ENCODE peak calls at places on chromosomes 5 and 9, in ten cellular contexts. One of them, this sample, is unnamed.

GRCh38 chr9:12091865-12092527 is 601.2 kb upstream of the TYRP1 start:
- DNase-seq in fibroblast of villous mesenchyme: no peak
- DNase-seq in fibroblast of lung: no peak
- DNase-seq in stomach: no peak
- DNase-seq in GM12878: no peak
- DNase-seq in neural progenitor cell: peak
- DNase-seq in kidney epithelial cell: no peak
- DNase-seq in A673: no peak
- DNase-seq in bronchial epithelial cell: no peak
- DNase-seq in choroid plexus epithelial cell: no peak
- DNase-seq in this sample: no peak

GRCh38 chr5:172722309-172722815 is 48.6 kb downstream of the DUSP1 start:
- DNase-seq in fibroblast of villous mesenchyme: no peak
- DNase-seq in fibroblast of lung: no peak
- DNase-seq in stomach: no peak
- DNase-seq in GM12878: no peak
- DNase-seq in neural progenitor cell: no peak
- DNase-seq in kidney epithelial cell: no peak
- DNase-seq in A673: no peak
- DNase-seq in bronchial epithelial cell: no peak
- DNase-seq in choroid plexus epithelial cell: no peak
- DNase-seq in this sample: no peak

GRCh38 chr9:76729980-76730737 is 34.1 kb upstream of the PCA3 start:
- DNase-seq in fibroblast of villous mesenchyme: no peak
- DNase-seq in fibroblast of lung: no peak
- DNase-seq in stomach: no peak
- DNase-seq in GM12878: no peak
- DNase-seq in neural progenitor cell: no peak
- DNase-seq in kidney epithelial cell: no peak
- DNase-seq in A673: no peak
- DNase-seq in bronchial epithelial cell: no peak
- DNase-seq in choroid plexus epithelial cell: no peak
- DNase-seq in this sample: no peak

GRCh38 chr5:849651-850301 is 1.0 kb downstream of the ZDHHC11 start:
- DNase-seq in fibroblast of villous mesenchyme: no peak
- DNase-seq in fibroblast of lung: no peak
- DNase-seq in stomach: peak
- DNase-seq in GM12878: no peak
- DNase-seq in neural progenitor cell: peak
- DNase-seq in kidney epithelial cell: no peak
- DNase-seq in A673: no peak
- DNase-seq in bronchial epithelial cell: no peak
- DNase-seq in choroid plexus epithelial cell: no peak
- DNase-seq in this sample: no peak

GRCh38 chr9:98121096-98121495 is 2.1 kb upstream of the TRIM14 start:
- DNase-seq in fibroblast of villous mesenchyme: no peak
- DNase-seq in fibroblast of lung: no peak
- DNase-seq in stomach: no peak
- DNase-seq in GM12878: no peak
- DNase-seq in neural progenitor cell: no peak
- DNase-seq in kidney epithelial cell: no peak
- DNase-seq in A673: peak
- DNase-seq in bronchial epithelial cell: peak
- DNase-seq in choroid plexus epithelial cell: peak
- DNase-seq in this sample: peak

GRCh38 chr5:168015506-168015905 is 275.9 kb upstream of the WWC1 start:
- DNase-seq in fibroblast of villous mesenchyme: peak
- DNase-seq in fibroblast of lung: no peak
- DNase-seq in stomach: no peak
- DNase-seq in GM12878: no peak
- DNase-seq in neural progenitor cell: no peak
- DNase-seq in kidney epithelial cell: no peak
- DNase-seq in A673: no peak
- DNase-seq in bronchial epithelial cell: no peak
- DNase-seq in choroid plexus epithelial cell: no peak
- DNase-seq in this sample: peak

GRCh38 chr9:35729700-35730485 is 2.1 kb downstream of the TLN1 start:
- DNase-seq in fibroblast of villous mesenchyme: peak
- DNase-seq in fibroblast of lung: peak
- DNase-seq in stomach: peak
- DNase-seq in GM12878: no peak
- DNase-seq in neural progenitor cell: peak
- DNase-seq in kidney epithelial cell: no peak
- DNase-seq in A673: peak
- DNase-seq in bronchial epithelial cell: peak
- DNase-seq in choroid plexus epithelial cell: peak
- DNase-seq in this sample: peak

GRCh38 chr9:130150779-130151381 is 21.3 kb upstream of the NCS1 start:
- DNase-seq in fibroblast of villous mesenchyme: peak
- DNase-seq in fibroblast of lung: peak
- DNase-seq in stomach: no peak
- DNase-seq in GM12878: no peak
- DNase-seq in neural progenitor cell: no peak
- DNase-seq in kidney epithelial cell: no peak
- DNase-seq in A673: no peak
- DNase-seq in bronchial epithelial cell: peak
- DNase-seq in choroid plexus epithelial cell: peak
- DNase-seq in this sample: peak

GRCh38 chr9:122498883-122499288 is 11.7 kb upstream of the OR1J2 start:
- DNase-seq in fibroblast of villous mesenchyme: peak
- DNase-seq in fibroblast of lung: peak
- DNase-seq in stomach: no peak
- DNase-seq in GM12878: no peak
- DNase-seq in neural progenitor cell: peak
- DNase-seq in kidney epithelial cell: peak
- DNase-seq in A673: peak
- DNase-seq in bronchial epithelial cell: peak
- DNase-seq in choroid plexus epithelial cell: peak
- DNase-seq in this sample: peak

DNA sequence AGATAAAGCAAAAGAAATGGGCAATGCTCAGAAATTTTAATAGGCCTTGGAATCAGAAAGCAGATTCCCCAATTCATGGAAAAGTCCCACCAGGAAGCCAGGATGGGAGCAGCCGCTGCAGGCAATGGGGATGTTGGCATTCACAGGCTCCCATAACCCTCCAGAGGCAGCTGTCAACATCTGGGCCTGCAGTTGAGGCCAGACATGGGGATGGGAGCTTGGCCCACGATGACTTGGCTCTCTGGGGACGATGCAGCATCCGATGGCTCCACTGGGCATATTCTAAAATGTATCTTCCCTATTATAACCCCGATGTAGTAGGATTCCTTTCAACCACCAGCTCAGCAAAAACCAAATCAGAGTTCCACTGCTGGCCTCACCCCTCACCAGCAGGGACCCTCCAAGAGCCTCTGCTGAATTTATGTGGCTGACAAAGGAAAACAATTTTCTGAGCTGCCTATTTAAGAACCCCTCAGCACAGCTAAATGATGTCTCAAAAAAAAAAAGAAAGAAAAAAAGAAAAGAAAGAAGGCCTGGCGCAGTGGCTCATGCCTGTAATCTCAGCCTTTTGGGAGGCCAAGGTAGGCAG is 7.1 kb downstream of the SPRY4 start:
- DNase-seq in fibroblast of villous mesenchyme: no peak
- DNase-seq in fibroblast of lung: peak
- DNase-seq in stomach: no peak
- DNase-seq in GM12878: no peak
- DNase-seq in neural progenitor cell: no peak
- DNase-seq in kidney epithelial cell: no peak
- DNase-seq in A673: peak
- DNase-seq in bronchial epithelial cell: no peak
- DNase-seq in choroid plexus epithelial cell: peak
- DNase-seq in this sample: no peak
- TF ChIP-seq CTCF in fibroblast of villous mesenchyme: peak
- TF ChIP-seq CTCF in fibroblast of lung: peak
- TF ChIP-seq CTCF in stomach: no peak
- TF ChIP-seq CTCF in GM12878: peak
- TF ChIP-seq CTCF in neural progenitor cell: peak
- TF ChIP-seq CTCF in kidney epithelial cell: no peak
- TF ChIP-seq CTCF in A673: peak
- TF ChIP-seq CTCF in bronchial epithelial cell: no peak
- TF ChIP-seq CTCF in choroid plexus epithelial cell: peak
- TF ChIP-seq CTCF in this sample: no peak

GRCh38 chr9:16727452-16728127 is 142.9 kb downstream of the BNC2 start:
- DNase-seq in fibroblast of villous mesenchyme: peak
- DNase-seq in fibroblast of lung: peak
- DNase-seq in stomach: no peak
- DNase-seq in GM12878: no peak
- DNase-seq in neural progenitor cell: no peak
- DNase-seq in kidney epithelial cell: no peak
- DNase-seq in A673: no peak
- DNase-seq in bronchial epithelial cell: no peak
- DNase-seq in choroid plexus epithelial cell: peak
- DNase-seq in this sample: no peak
- H3K4me3 ChIP-seq in fibroblast of villous mesenchyme: peak
- H3K4me3 ChIP-seq in fibroblast of lung: peak
- H3K4me3 ChIP-seq in stomach: peak
- H3K4me3 ChIP-seq in GM12878: no peak
- H3K4me3 ChIP-seq in neural progenitor cell: peak
- H3K4me3 ChIP-seq in kidney epithelial cell: peak
- H3K4me3 ChIP-seq in A673: peak
- H3K4me3 ChIP-seq in bronchial epithelial cell: peak
- H3K4me3 ChIP-seq in choroid plexus epithelial cell: peak
- H3K4me3 ChIP-seq in this sample: peak

GRCh38 chr5:79827159-79827562 is 137.5 kb downstream of the CMYA5 start:
- DNase-seq in fibroblast of villous mesenchyme: no peak
- DNase-seq in fibroblast of lung: no peak
- DNase-seq in stomach: no peak
- DNase-seq in GM12878: no peak
- DNase-seq in neural progenitor cell: no peak
- DNase-seq in kidney epithelial cell: no peak
- DNase-seq in A673: no peak
- DNase-seq in bronchial epithelial cell: no peak
- DNase-seq in choroid plexus epithelial cell: no peak
- DNase-seq in this sample: no peak

GRCh38 chr5:79825802-79826201 is 136.2 kb downstream of the CMYA5 start:
- DNase-seq in fibroblast of villous mesenchyme: no peak
- DNase-seq in fibroblast of lung: no peak
- DNase-seq in stomach: no peak
- DNase-seq in GM12878: no peak
- DNase-seq in neural progenitor cell: no peak
- DNase-seq in kidney epithelial cell: no peak
- DNase-seq in A673: no peak
- DNase-seq in bronchial epithelial cell: no peak
- DNase-seq in choroid plexus epithelial cell: no peak
- DNase-seq in this sample: no peak

GRCh38 chr5:79831381-79831780 is 141.7 kb downstream of the CMYA5 start:
- DNase-seq in fibroblast of villous mesenchyme: no peak
- DNase-seq in fibroblast of lung: no peak
- DNase-seq in stomach: no peak
- DNase-seq in GM12878: no peak
- DNase-seq in neural progenitor cell: no peak
- DNase-seq in kidney epithelial cell: no peak
- DNase-seq in A673: peak
- DNase-seq in bronchial epithelial cell: no peak
- DNase-seq in choroid plexus epithelial cell: no peak
- DNase-seq in this sample: no peak

GRCh38 chr5:79831910-79832309 is 142.3 kb downstream of the CMYA5 start:
- DNase-seq in fibroblast of villous mesenchyme: no peak
- DNase-seq in fibroblast of lung: no peak
- DNase-seq in stomach: no peak
- DNase-seq in GM12878: no peak
- DNase-seq in neural progenitor cell: no peak
- DNase-seq in kidney epithelial cell: no peak
- DNase-seq in A673: no peak
- DNase-seq in bronchial epithelial cell: no peak
- DNase-seq in choroid plexus epithelial cell: no peak
- DNase-seq in this sample: no peak

GRCh38 chr5:79829260-79829659 is 139.6 kb downstream of the CMYA5 start:
- DNase-seq in fibroblast of villous mesenchyme: peak
- DNase-seq in fibroblast of lung: no peak
- DNase-seq in stomach: no peak
- DNase-seq in GM12878: no peak
- DNase-seq in neural progenitor cell: peak
- DNase-seq in kidney epithelial cell: no peak
- DNase-seq in A673: peak
- DNase-seq in bronchial epithelial cell: peak
- DNase-seq in choroid plexus epithelial cell: peak
- DNase-seq in this sample: peak
- TF ChIP-seq CTCF in fibroblast of villous mesenchyme: peak
- TF ChIP-seq CTCF in fibroblast of lung: peak
- TF ChIP-seq CTCF in stomach: no peak
- TF ChIP-seq CTCF in GM12878: no peak
- TF ChIP-seq CTCF in neural progenitor cell: peak
- TF ChIP-seq CTCF in kidney epithelial cell: peak
- TF ChIP-seq CTCF in A673: peak
- TF ChIP-seq CTCF in bronchial epithelial cell: peak
- TF ChIP-seq CTCF in choroid plexus epithelial cell: peak
- TF ChIP-seq CTCF in this sample: peak

GRCh38 chr9:70123695-70124094 is 80.0 kb downstream of the MAMDC2 start:
- DNase-seq in fibroblast of villous mesenchyme: no peak
- DNase-seq in fibroblast of lung: no peak
- DNase-seq in stomach: no peak
- DNase-seq in GM12878: no peak
- DNase-seq in neural progenitor cell: no peak
- DNase-seq in kidney epithelial cell: no peak
- DNase-seq in A673: no peak
- DNase-seq in bronchial epithelial cell: no peak
- DNase-seq in choroid plexus epithelial cell: no peak
- DNase-seq in this sample: no peak
- H3K4me3 ChIP-seq in fibroblast of villous mesenchyme: no peak
- H3K4me3 ChIP-seq in fibroblast of lung: no peak
- H3K4me3 ChIP-seq in stomach: no peak
- H3K4me3 ChIP-seq in GM12878: no peak
- H3K4me3 ChIP-seq in neural progenitor cell: no peak
- H3K4me3 ChIP-seq in kidney epithelial cell: no peak
- H3K4me3 ChIP-seq in A673: no peak
- H3K4me3 ChIP-seq in bronchial epithelial cell: no peak
- H3K4me3 ChIP-seq in choroid plexus epithelial cell: no peak
- H3K4me3 ChIP-seq in this sample: no peak

DNA sequence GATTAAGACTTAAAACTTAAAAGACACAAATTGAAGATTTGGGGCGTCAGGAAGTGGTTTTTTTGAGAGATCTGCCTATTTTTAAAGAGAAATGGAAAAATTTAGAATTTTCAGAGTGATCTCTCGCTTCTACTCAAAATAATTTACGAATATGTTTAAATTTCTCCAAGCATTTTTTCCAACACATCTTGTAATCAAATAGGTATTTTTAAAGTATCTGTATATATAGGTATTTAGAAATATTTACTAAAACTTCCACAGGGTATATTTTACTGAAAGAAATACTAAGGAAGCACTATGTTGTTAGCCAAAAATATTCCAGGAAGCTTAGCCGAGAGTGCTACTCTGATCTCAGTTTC is 9.8 kb upstream of the PCDHB1 start:
- DNase-seq in fibroblast of villous mesenchyme: no peak
- DNase-seq in fibroblast of lung: no peak
- DNase-seq in stomach: no peak
- DNase-seq in GM12878: no peak
- DNase-seq in neural progenitor cell: no peak
- DNase-seq in kidney epithelial cell: no peak
- DNase-seq in A673: no peak
- DNase-seq in bronchial epithelial cell: no peak
- DNase-seq in choroid plexus epithelial cell: no peak
- DNase-seq in this sample: no peak
- TF ChIP-seq CTCF in fibroblast of villous mesenchyme: no peak
- TF ChIP-seq CTCF in fibroblast of lung: no peak
- TF ChIP-seq CTCF in stomach: no peak
- TF ChIP-seq CTCF in GM12878: no peak
- TF ChIP-seq CTCF in neural progenitor cell: no peak
- TF ChIP-seq CTCF in kidney epithelial cell: no peak
- TF ChIP-seq CTCF in A673: no peak
- TF ChIP-seq CTCF in bronchial epithelial cell: no peak
- TF ChIP-seq CTCF in choroid plexus epithelial cell: no peak
- TF ChIP-seq CTCF in this sample: no peak

This sample was measured in epithelial cell of esophagus.